ENCODE peak calls at places on chromosomes 1 and 21, in six cellular contexts. N, Z, W, L, G and O are unnamed samples.

GRCh38 chr1:66867501-66867900 is 57.2 kb downstream of the DNAI4 start:
- ATAC-seq in N (no peak), Z (no peak), W (no peak), L (no peak), G (no peak), O (no peak)

GRCh38 chr21:41677671-41678015 is 89.2 kb downstream of the RIPK4 start:
- ATAC-seq in N (no peak), Z (no peak), W (no peak), L (no peak), G (no peak), O (no peak)

GRCh38 chr1:96863449-96863848 is 141.9 kb downstream of the PTBP2 start:
- ATAC-seq in N (peak), Z (no peak), W (no peak), L (no peak), G (no peak), O (no peak)

GRCh38 chr1:15063346-15063745 is 90.2 kb upstream of the TMEM51 start:
- ATAC-seq in N (no peak), Z (no peak), W (no peak), L (no peak), G (no peak), O (no peak)

GRCh38 chr1:2135425-2135824 is 59.1 kb downstream of the FAAP20 start:
- ATAC-seq in N (no peak), Z (no peak), W (peak), L (peak), G (no peak), O (no peak)

GRCh38 chr1:81907569-81907968 is 106.8 kb downstream of the ADGRL2 start:
- ATAC-seq in N (no peak), Z (no peak), W (no peak), L (no peak), G (no peak), O (no peak)

GRCh38 chr1:101293461-101294045 is 56.7 kb downstream of the S1PR1 start:
- ATAC-seq in N (no peak), Z (peak), W (no peak), L (no peak), G (peak), O (peak)

GRCh38 chr1:183394435-183394834 is 23.7 kb downstream of the NMNAT2 start:
- ATAC-seq in N (no peak), Z (no peak), W (no peak), L (peak), G (no peak), O (no peak)

GRCh38 chr1:31042656-31043055 is 22.9 kb downstream of the PUM1 start:
- ATAC-seq in N (no peak), Z (no peak), W (no peak), L (no peak), G (no peak), O (no peak)

GRCh38 chr1:186375929-186376330 is 292 bp downstream of the ODR4 start:
- ATAC-seq in N (peak), Z (peak), W (peak), L (peak), G (peak), O (peak)

GRCh38 chr1:17665950-17666720 is 89.0 kb upstream of the ACTL8 start:
- ATAC-seq in N (no peak), Z (no peak), W (no peak), L (no peak), G (no peak), O (no peak)